ENCODE peak calls at places on chromosome 18, in six cellular contexts. One of them, this sample, is unnamed.

GRCh38 chr18:63819780-63820179 is 44.6 kb downstream of the SERPINB7 start:
- DNase-seq in aorta: no peak
- DNase-seq in heart left ventricle: no peak
- DNase-seq in stomach: no peak
- DNase-seq in adrenal gland: no peak
- DNase-seq in psoas muscle: no peak
- DNase-seq in this sample: no peak

GRCh38 chr18:23437357-23438045 is 15.6 kb upstream of the RIOK3 start:
- DNase-seq in stomach: peak
- DNase-seq in adrenal gland: peak
- DNase-seq in psoas muscle: peak
- DNase-seq in heart left ventricle: peak
- DNase-seq in aorta: peak
- DNase-seq in this sample: peak

GRCh38 chr18:44778788-44779187 is 98.1 kb downstream of the SETBP1 start:
- DNase-seq in psoas muscle: no peak
- DNase-seq in adrenal gland: no peak
- DNase-seq in heart left ventricle: no peak
- DNase-seq in stomach: no peak
- DNase-seq in aorta: no peak
- DNase-seq in this sample: no peak

GRCh38 chr18:47870605-47871004 is 59.9 kb downstream of the SMAD2 start:
- DNase-seq in aorta: no peak
- DNase-seq in stomach: no peak
- DNase-seq in psoas muscle: no peak
- DNase-seq in heart left ventricle: no peak
- DNase-seq in adrenal gland: no peak
- DNase-seq in this sample: no peak

GRCh38 chr18:62037989-62038778 is 145.4 kb upstream of the RNF152 start:
- DNase-seq in aorta: no peak
- DNase-seq in adrenal gland: no peak
- DNase-seq in stomach: no peak
- DNase-seq in psoas muscle: no peak
- DNase-seq in heart left ventricle: no peak
- DNase-seq in this sample: no peak

GRCh38 chr18:61551586-61551985 is 218.4 kb downstream of the CDH20 start:
- DNase-seq in heart left ventricle: peak
- DNase-seq in stomach: no peak
- DNase-seq in aorta: no peak
- DNase-seq in psoas muscle: no peak
- DNase-seq in adrenal gland: peak
- DNase-seq in this sample: peak

GRCh38 chr18:10032331-10032979 is 118.6 kb downstream of the VAPA start:
- DNase-seq in aorta: no peak
- DNase-seq in adrenal gland: peak
- DNase-seq in heart left ventricle: no peak
- DNase-seq in stomach: peak
- DNase-seq in psoas muscle: no peak
- DNase-seq in this sample: peak

GRCh38 chr18:49833804-49834203 is 20.5 kb upstream of the ACAA2 start:
- DNase-seq in stomach: no peak
- DNase-seq in heart left ventricle: no peak
- DNase-seq in psoas muscle: no peak
- DNase-seq in adrenal gland: no peak
- DNase-seq in aorta: no peak
- DNase-seq in this sample: no peak

GRCh38 chr18:48790226-48790863 is 160.4 kb downstream of the SMAD7 start:
- DNase-seq in psoas muscle: peak
- DNase-seq in heart left ventricle: peak
- DNase-seq in stomach: peak
- DNase-seq in aorta: peak
- DNase-seq in adrenal gland: peak
- DNase-seq in this sample: no peak

GRCh38 chr18:7170292-7170691 is 52.7 kb upstream of the LAMA1 start:
- DNase-seq in heart left ventricle: no peak
- DNase-seq in psoas muscle: no peak
- DNase-seq in stomach: no peak
- DNase-seq in aorta: no peak
- DNase-seq in adrenal gland: no peak
- DNase-seq in this sample: no peak

GRCh38 chr18:39199231-39199855 is 1633.7 kb upstream of the CELF4 start:
- DNase-seq in adrenal gland: no peak
- DNase-seq in psoas muscle: no peak
- DNase-seq in stomach: no peak
- DNase-seq in heart left ventricle: no peak
- DNase-seq in aorta: no peak
- DNase-seq in this sample: no peak

GRCh38 chr18:30044496-30044895 is 998.0 kb downstream of the DSC3 start:
- DNase-seq in psoas muscle: no peak
- DNase-seq in stomach: no peak
- DNase-seq in adrenal gland: no peak
- DNase-seq in aorta: no peak
- DNase-seq in heart left ventricle: no peak
- DNase-seq in this sample: no peak

GRCh38 chr18:79825913-79826312 is 28.2 kb downstream of the KCNG2 start:
- DNase-seq in psoas muscle: no peak
- DNase-seq in adrenal gland: no peak
- DNase-seq in heart left ventricle: peak
- DNase-seq in stomach: no peak
- DNase-seq in aorta: no peak
- DNase-seq in this sample: no peak

GRCh38 chr18:74832999-74833398 is 235.3 kb downstream of the ZNF407 start:
- DNase-seq in heart left ventricle: no peak
- DNase-seq in psoas muscle: no peak
- DNase-seq in aorta: no peak
- DNase-seq in adrenal gland: no peak
- DNase-seq in stomach: no peak
- DNase-seq in this sample: no peak

GRCh38 chr18:24168496-24168895 is 29.6 kb downstream of the CABYR start:
- DNase-seq in heart left ventricle: no peak
- DNase-seq in stomach: no peak
- DNase-seq in psoas muscle: no peak
- DNase-seq in adrenal gland: no peak
- DNase-seq in aorta: no peak
- DNase-seq in this sample: no peak

GRCh38 chr18:9961031-9961430 is 47.2 kb downstream of the VAPA start:
- DNase-seq in adrenal gland: no peak
- DNase-seq in psoas muscle: no peak
- DNase-seq in heart left ventricle: no peak
- DNase-seq in stomach: no peak
- DNase-seq in aorta: no peak
- DNase-seq in this sample: no peak

GRCh38 chr18:59718108-59719057 is 21.2 kb upstream of the CCBE1 start:
- DNase-seq in stomach: no peak
- DNase-seq in adrenal gland: no peak
- DNase-seq in psoas muscle: no peak
- DNase-seq in aorta: no peak
- DNase-seq in heart left ventricle: no peak
- DNase-seq in this sample: no peak

GRCh38 chr18:37309059-37309458 is 256.5 kb downstream of the CELF4 start:
- DNase-seq in stomach: no peak
- DNase-seq in aorta: no peak
- DNase-seq in adrenal gland: no peak
- DNase-seq in psoas muscle: no peak
- DNase-seq in heart left ventricle: no peak
- DNase-seq in this sample: peak

GRCh38 chr18:66603941-66604627 is at the start of gene CDH19:
- DNase-seq in aorta: no peak
- DNase-seq in psoas muscle: no peak
- DNase-seq in stomach: no peak
- DNase-seq in adrenal gland: no peak
- DNase-seq in heart left ventricle: peak
- DNase-seq in this sample: no peak

GRCh38 chr18:79353238-79353637 is 42.5 kb upstream of the NFATC1 start:
- DNase-seq in psoas muscle: no peak
- DNase-seq in adrenal gland: no peak
- DNase-seq in aorta: no peak
- DNase-seq in stomach: no peak
- DNase-seq in heart left ventricle: no peak
- DNase-seq in this sample: peak

GRCh38 chr18:13219576-13219975 is 1.0 kb downstream of the LDLRAD4 start:
- DNase-seq in stomach: no peak
- DNase-seq in heart left ventricle: no peak
- DNase-seq in aorta: no peak
- DNase-seq in psoas muscle: no peak
- DNase-seq in adrenal gland: no peak
- DNase-seq in this sample: no peak

GRCh38 chr18:13223341-13224148 is 5.0 kb downstream of the LDLRAD4 start:
- DNase-seq in heart left ventricle: peak
- DNase-seq in stomach: peak
- DNase-seq in psoas muscle: no peak
- DNase-seq in aorta: no peak
- DNase-seq in adrenal gland: no peak
- DNase-seq in this sample: peak

GRCh38 chr18:13222371-13223281 is 4.1 kb downstream of the LDLRAD4 start:
- DNase-seq in stomach: peak
- DNase-seq in psoas muscle: peak
- DNase-seq in aorta: peak
- DNase-seq in adrenal gland: peak
- DNase-seq in heart left ventricle: peak
- DNase-seq in this sample: peak

GRCh38 chr18:13220326-13220991 is 1.9 kb downstream of the LDLRAD4 start:
- DNase-seq in adrenal gland: peak
- DNase-seq in stomach: peak
- DNase-seq in heart left ventricle: peak
- DNase-seq in aorta: peak
- DNase-seq in psoas muscle: no peak
- DNase-seq in this sample: no peak

GRCh38 chr18:13221821-13222220 is 3.3 kb downstream of the LDLRAD4 start:
- DNase-seq in aorta: peak
- DNase-seq in stomach: no peak
- DNase-seq in heart left ventricle: peak
- DNase-seq in adrenal gland: peak
- DNase-seq in psoas muscle: peak
- DNase-seq in this sample: peak
- H3K27ac ChIP-seq in aorta: peak
- H3K27ac ChIP-seq in stomach: peak
- H3K27ac ChIP-seq in heart left ventricle: peak
- H3K27ac ChIP-seq in adrenal gland: peak
- H3K27ac ChIP-seq in psoas muscle: peak
- H3K27ac ChIP-seq in this sample: no peak

GRCh38 chr18:55997156-55997561 is 409.2 kb upstream of the TCF4 start:
- DNase-seq in heart left ventricle: peak
- DNase-seq in psoas muscle: no peak
- DNase-seq in aorta: no peak
- DNase-seq in adrenal gland: no peak
- DNase-seq in stomach: no peak
- DNase-seq in this sample: no peak
- H3K27ac ChIP-seq in heart left ventricle: peak
- H3K27ac ChIP-seq in psoas muscle: no peak
- H3K27ac ChIP-seq in aorta: no peak
- H3K27ac ChIP-seq in adrenal gland: no peak
- H3K27ac ChIP-seq in stomach: no peak
- H3K27ac ChIP-seq in this sample: no peak

GRCh38 chr18:35466334-35466733 is 31.4 kb downstream of the INO80C start:
- DNase-seq in aorta: no peak
- DNase-seq in psoas muscle: no peak
- DNase-seq in heart left ventricle: no peak
- DNase-seq in stomach: no peak
- DNase-seq in adrenal gland: no peak
- DNase-seq in this sample: no peak
- H3K27ac ChIP-seq in aorta: no peak
- H3K27ac ChIP-seq in psoas muscle: no peak
- H3K27ac ChIP-seq in heart left ventricle: peak
- H3K27ac ChIP-seq in stomach: no peak
- H3K27ac ChIP-seq in adrenal gland: no peak
- H3K27ac ChIP-seq in this sample: no peak

GRCh38 chr18:57209697-57210096 is 62.8 kb downstream of the BOD1L2 start:
- DNase-seq in psoas muscle: no peak
- DNase-seq in stomach: no peak
- DNase-seq in adrenal gland: no peak
- DNase-seq in aorta: no peak
- DNase-seq in heart left ventricle: no peak
- DNase-seq in this sample: no peak
- H3K27ac ChIP-seq in psoas muscle: no peak
- H3K27ac ChIP-seq in stomach: no peak
- H3K27ac ChIP-seq in adrenal gland: no peak
- H3K27ac ChIP-seq in aorta: no peak
- H3K27ac ChIP-seq in heart left ventricle: no peak
- H3K27ac ChIP-seq in this sample: no peak

GRCh38 chr18:31648966-31649429 is 35.4 kb downstream of the B4GALT6 start:
- DNase-seq in adrenal gland: peak
- DNase-seq in aorta: no peak
- DNase-seq in heart left ventricle: no peak
- DNase-seq in psoas muscle: no peak
- DNase-seq in stomach: no peak
- DNase-seq in this sample: no peak
- H3K27ac ChIP-seq in adrenal gland: peak
- H3K27ac ChIP-seq in aorta: no peak
- H3K27ac ChIP-seq in heart left ventricle: no peak
- H3K27ac ChIP-seq in psoas muscle: no peak
- H3K27ac ChIP-seq in stomach: no peak
- H3K27ac ChIP-seq in this sample: no peak